ENCODE peak calls at places on chromosomes 6 and 20, in eight cellular contexts. D, G, N, W, X, A, C and Y are unnamed samples.

GRCh38 chr6:2841264-2842138 is at the start of gene SERPINB1:
- DNase-seq in X (peak; percentile 98), D (peak; percentile 93), C (peak; percentile 100), W (peak; percentile 92), A (peak; percentile 92), G (peak; percentile 98), N (peak; percentile 68), Y (peak; percentile 67)

GRCh38 chr6:11085758-11086435 is 7.7 kb upstream of the SMIM13 start:
- DNase-seq in W (no peak), D (no peak), C (no peak), X (peak; percentile 75), N (no peak), A (no peak), G (peak; percentile 11), Y (no peak)

GRCh38 chr20:46512943-46513844 is at the start of gene ZNF334:
- DNase-seq in N (peak; percentile 77), G (peak; percentile 65), D (no peak), W (peak; percentile 67), A (peak; percentile 10), C (peak; percentile 89), X (peak; percentile 61), Y (no peak)

GRCh38 chr6:21811484-21811883 is 217.9 kb downstream of the SOX4 start:
- DNase-seq in X (no peak), A (no peak), D (no peak), C (no peak), N (no peak), G (no peak), W (no peak), Y (no peak)

GRCh38 chr20:44067650-44068081 is 119.3 kb downstream of the JPH2 start:
- DNase-seq in C (peak; percentile 58), W (no peak), G (no peak), D (no peak), X (no peak), N (no peak), A (no peak), Y (no peak)

GRCh38 chr6:30555428-30556005 is 772 bp downstream of the GNL1 start:
- DNase-seq in A (peak; percentile 50), D (peak; percentile 11), G (peak; percentile 44), C (peak; percentile 81), X (peak; percentile 53), W (peak; percentile 27), N (peak; percentile 41), Y (no peak)

GRCh38 chr20:63342561-63343459 is 18.3 kb downstream of the CHRNA4 start:
- DNase-seq in N (no peak), W (no peak), X (no peak), G (no peak), D (no peak), A (no peak), C (peak; percentile 61), Y (no peak)

GRCh38 chr20:60030471-60030870 is 72.2 kb downstream of the CDH26 start:
- DNase-seq in G (no peak), N (no peak), W (no peak), D (no peak), C (no peak), X (no peak), A (no peak), Y (no peak)

GRCh38 chr20:38585404-38586180 is 4.6 kb downstream of the ADIG start:
- DNase-seq in A (no peak), W (peak; percentile 44), X (no peak), C (peak; percentile 37), N (no peak), D (no peak), G (no peak), Y (no peak)

GRCh38 chr20:32017711-32018251 is 7.5 kb downstream of the CCM2L start:
- DNase-seq in D (peak; percentile 41), C (no peak), N (no peak), W (peak; percentile 76), A (peak; percentile 17), G (no peak), X (no peak), Y (peak; percentile 24)